ENCODE peak calls at places on chromosome 15, in ten cellular contexts. D is GM10248; E is foreskin keratinocyte; T is NK-92 treated with Interleukin-12 subunit alpha and Interleukin-12 subunit beta, amount 100 ng/mL, for 24 hours; U is Right ventricle myocardium superior; Z is kidney glomerular epithelial cell; K is AG09309; Y is Panc1; F is stimulated activated CD4-positive, alpha-beta T cell treated with anti-CD3 and anti-CD28 coated beads, Interleukin-1b, Interleukin-23, amount 100 ng/mL, for 1 hour; V is KBM-7. C is an unnamed sample.
A peak's percentile ranks its signal among the peaks of the same experiment; 100 is the strongest.

GRCh38 chr15:27638950-27639349 is 460.2 kb downstream of the OCA2 start:
- DNase-seq in D (no peak), Z (no peak), E (no peak), T (no peak), Y (no peak), K (no peak), V (no peak), F (no peak), U (no peak), C (no peak)

GRCh38 chr15:74519311-74519710 is 21.7 kb upstream of the ARID3B start:
- DNase-seq in F (no peak), V (no peak), E (no peak), T (no peak), K (peak; percentile 7), Y (no peak), D (no peak), U (no peak), Z (no peak), C (no peak)

GRCh38 chr15:90413411-90414379 is 25.7 kb downstream of the IQGAP1 start:
- DNase-seq in U (no peak), F (no peak), Y (no peak), K (no peak), Z (no peak), D (no peak), V (peak; percentile 12), T (no peak), E (peak; percentile 18), C (no peak)

GRCh38 chr15:84969257-84969656 is 12.4 kb upstream of the PDE8A start:
- DNase-seq in Z (no peak), V (no peak), F (no peak), E (no peak), Y (no peak), D (no peak), K (no peak), U (no peak), T (no peak), C (no peak)

GRCh38 chr15:60584355-60585023 is 105.5 kb upstream of the ICE2 start:
- DNase-seq in U (no peak), T (no peak), K (no peak), Z (no peak), D (no peak), E (peak; percentile 44), F (no peak), V (no peak), Y (no peak), C (no peak)

GRCh38 chr15:101062471-101063171 is 143.5 kb downstream of the LRRK1 start:
- DNase-seq in Y (no peak), E (no peak), K (no peak), D (peak; percentile 53), Z (no peak), F (no peak), T (no peak), U (no peak), V (no peak), C (no peak)

GRCh38 chr15:44340410-44340809 is 51.9 kb downstream of the GOLM2 start:
- DNase-seq in K (peak; percentile 46), Z (peak; percentile 89), V (no peak), T (no peak), Y (no peak), E (peak; percentile 91), D (no peak), U (no peak), F (no peak), C (peak; percentile 45)

GRCh38 chr15:101043911-101044624 is 124.9 kb downstream of the LRRK1 start:
- DNase-seq in Z (no peak), T (no peak), Y (no peak), V (no peak), D (no peak), E (no peak), F (no peak), U (no peak), K (no peak), C (no peak)

GRCh38 chr15:36951747-36952247 is 148.6 kb downstream of the MEIS2 start:
- DNase-seq in Y (peak; percentile 5), D (no peak), E (peak; percentile 79), U (no peak), K (peak; percentile 51), V (no peak), F (no peak), T (no peak), Z (peak; percentile 90), C (peak; percentile 14)

GRCh38 chr15:89898628-89899302 is 5.0 kb upstream of the AP3S2 start:
- DNase-seq in K (no peak), Y (peak; percentile 38), F (no peak), T (no peak), D (peak; percentile 78), E (peak; percentile 65), U (no peak), V (peak; percentile 68), Z (peak; percentile 37), C (no peak)

GRCh38 chr15:73851679-73852078 is 21.7 kb upstream of the TBC1D21 start:
- DNase-seq in E (peak; percentile 51), Z (peak; percentile 20), U (no peak), V (peak; percentile 57), F (peak; percentile 6), T (peak; percentile 22), K (no peak), Y (no peak), D (peak; percentile 47), C (no peak)

GRCh38 chr15:52615302-52615701 is 46.5 kb upstream of the ARPP19 start:
- DNase-seq in F (no peak), Y (no peak), T (no peak), V (no peak), Z (no peak), K (no peak), U (no peak), D (no peak), E (no peak), C (no peak)

GRCh38 chr15:51884517-51885236 is 55.2 kb downstream of the TMOD3 start:
- DNase-seq in Y (no peak), V (no peak), F (no peak), T (no peak), Z (peak; percentile 13), K (no peak), E (peak; percentile 52), D (no peak), U (no peak), C (no peak)